ENCODE peak calls at places on chromosome 15, in five cellular contexts. One of them, this sample, is unnamed.

GRCh38 chr15:71052356-71052755 is 62.9 kb upstream of the THSD4 start:
- DNase-seq in sigmoid colon: no peak
- DNase-seq in NB4: no peak
- DNase-seq in fibroblast of mammary gland: peak
- DNase-seq in K562: no peak
- DNase-seq in this sample: peak

GRCh38 chr15:94119923-94120775 is 111.2 kb upstream of the MCTP2 start:
- DNase-seq in sigmoid colon: peak
- DNase-seq in K562: peak
- DNase-seq in NB4: peak
- DNase-seq in fibroblast of mammary gland: peak
- DNase-seq in this sample: peak

GRCh38 chr15:39629376-39629775 is 48.5 kb downstream of the THBS1 start:
- DNase-seq in fibroblast of mammary gland: no peak
- DNase-seq in sigmoid colon: no peak
- DNase-seq in NB4: peak
- DNase-seq in K562: no peak
- DNase-seq in this sample: no peak

GRCh38 chr15:70525551-70525950 is 237.8 kb downstream of the UACA start:
- DNase-seq in K562: no peak
- DNase-seq in fibroblast of mammary gland: no peak
- DNase-seq in sigmoid colon: no peak
- DNase-seq in NB4: no peak
- DNase-seq in this sample: no peak

GRCh38 chr15:39581501-39582285 is 814 bp downstream of the THBS1 start:
- DNase-seq in sigmoid colon: peak
- DNase-seq in NB4: peak
- DNase-seq in fibroblast of mammary gland: peak
- DNase-seq in K562: peak
- DNase-seq in this sample: peak

GRCh38 chr15:96330064-96330449 is 443 bp upstream of the NR2F2 start:
- DNase-seq in sigmoid colon: peak
- DNase-seq in fibroblast of mammary gland: peak
- DNase-seq in NB4: peak
- DNase-seq in K562: no peak
- DNase-seq in this sample: peak

GRCh38 chr15:57345584-57345983 is 30.7 kb upstream of the CGNL1 start:
- DNase-seq in NB4: peak
- DNase-seq in K562: no peak
- DNase-seq in fibroblast of mammary gland: no peak
- DNase-seq in sigmoid colon: no peak
- DNase-seq in this sample: no peak

GRCh38 chr15:60003243-60004018 is 680 bp upstream of the FOXB1 start:
- DNase-seq in fibroblast of mammary gland: no peak
- DNase-seq in K562: no peak
- DNase-seq in NB4: no peak
- DNase-seq in sigmoid colon: no peak
- DNase-seq in this sample: no peak

GRCh38 chr15:79401301-79401700 is 30.8 kb upstream of the MINAR1 start:
- DNase-seq in NB4: peak
- DNase-seq in sigmoid colon: no peak
- DNase-seq in K562: no peak
- DNase-seq in fibroblast of mammary gland: no peak
- DNase-seq in this sample: no peak

GRCh38 chr15:96349933-96350292 is 19.4 kb downstream of the NR2F2 start:
- DNase-seq in fibroblast of mammary gland: no peak
- DNase-seq in NB4: no peak
- DNase-seq in sigmoid colon: no peak
- DNase-seq in K562: no peak
- DNase-seq in this sample: no peak

GRCh38 chr15:80309769-80310384 is 57.9 kb upstream of the CTXND1 start:
- DNase-seq in NB4: peak
- DNase-seq in sigmoid colon: no peak
- DNase-seq in fibroblast of mammary gland: peak
- DNase-seq in K562: peak
- DNase-seq in this sample: peak

GRCh38 chr15:63990449-63990848 is 55.8 kb downstream of the DAPK2 start:
- DNase-seq in K562: no peak
- DNase-seq in fibroblast of mammary gland: no peak
- DNase-seq in sigmoid colon: no peak
- DNase-seq in NB4: no peak
- DNase-seq in this sample: no peak

GRCh38 chr15:25772500-25772899 is 90.6 kb downstream of the ATP10A start:
- DNase-seq in sigmoid colon: no peak
- DNase-seq in NB4: no peak
- DNase-seq in fibroblast of mammary gland: no peak
- DNase-seq in K562: no peak
- DNase-seq in this sample: no peak

GRCh38 chr15:25714538-25714840 is 148.6 kb downstream of the ATP10A start:
- DNase-seq in NB4: no peak
- DNase-seq in fibroblast of mammary gland: no peak
- DNase-seq in K562: no peak
- DNase-seq in sigmoid colon: peak
- DNase-seq in this sample: no peak

GRCh38 chr15:82585072-82585471 is 44.8 kb upstream of the RPS17 start:
- DNase-seq in NB4: peak
- DNase-seq in fibroblast of mammary gland: peak
- DNase-seq in K562: peak
- DNase-seq in sigmoid colon: no peak
- DNase-seq in this sample: no peak

GRCh38 chr15:98671060-98672008 is 23.0 kb downstream of the IGF1R start:
- DNase-seq in NB4: no peak
- DNase-seq in K562: no peak
- DNase-seq in sigmoid colon: no peak
- DNase-seq in fibroblast of mammary gland: peak
- DNase-seq in this sample: peak

GRCh38 chr15:33592864-33593263 is 282.1 kb downstream of the RYR3 start:
- DNase-seq in fibroblast of mammary gland: no peak
- DNase-seq in K562: no peak
- DNase-seq in sigmoid colon: no peak
- DNase-seq in NB4: no peak
- DNase-seq in this sample: no peak

GRCh38 chr15:54850101-54850500 is 346.6 kb downstream of the RSL24D1 start:
- DNase-seq in sigmoid colon: no peak
- DNase-seq in fibroblast of mammary gland: no peak
- DNase-seq in NB4: no peak
- DNase-seq in K562: no peak
- DNase-seq in this sample: no peak

GRCh38 chr15:78841307-78841706 is 30.0 kb upstream of the ADAMTS7 start:
- DNase-seq in K562: no peak
- DNase-seq in fibroblast of mammary gland: no peak
- DNase-seq in sigmoid colon: no peak
- DNase-seq in NB4: no peak
- DNase-seq in this sample: no peak

GRCh38 chr15:26115229-26115943 is 252.3 kb upstream of the ATP10A start:
- DNase-seq in NB4: no peak
- DNase-seq in fibroblast of mammary gland: no peak
- DNase-seq in sigmoid colon: no peak
- DNase-seq in K562: no peak
- DNase-seq in this sample: no peak

GRCh38 chr15:70748281-70748747 is 15.0 kb downstream of the UACA start:
- DNase-seq in K562: no peak
- DNase-seq in sigmoid colon: peak
- DNase-seq in NB4: no peak
- DNase-seq in fibroblast of mammary gland: peak
- DNase-seq in this sample: peak

GRCh38 chr15:63500265-63501250 is 3.8 kb upstream of the USP3 start:
- DNase-seq in NB4: no peak
- DNase-seq in sigmoid colon: no peak
- DNase-seq in fibroblast of mammary gland: no peak
- DNase-seq in K562: no peak
- DNase-seq in this sample: no peak

GRCh38 chr15:95503107-95503506 is 827.4 kb upstream of the NR2F2 start:
- DNase-seq in K562: no peak
- DNase-seq in sigmoid colon: no peak
- DNase-seq in fibroblast of mammary gland: no peak
- DNase-seq in NB4: no peak
- DNase-seq in this sample: no peak

GRCh38 chr15:90713081-90713480 is 4.1 kb upstream of the BLM start:
- DNase-seq in fibroblast of mammary gland: no peak
- DNase-seq in sigmoid colon: no peak
- DNase-seq in K562: no peak
- DNase-seq in NB4: no peak
- DNase-seq in this sample: no peak

GRCh38 chr15:70171224-70171886 is 73.6 kb upstream of the TLE3 start:
- DNase-seq in K562: peak
- DNase-seq in NB4: no peak
- DNase-seq in sigmoid colon: no peak
- DNase-seq in fibroblast of mammary gland: no peak
- DNase-seq in this sample: no peak

GRCh38 chr15:47407692-47408091 is 309.6 kb upstream of the SEMA6D start:
- DNase-seq in fibroblast of mammary gland: no peak
- DNase-seq in sigmoid colon: no peak
- DNase-seq in NB4: no peak
- DNase-seq in K562: no peak
- DNase-seq in this sample: no peak

GRCh38 chr15:90393040-90393439 is 5.0 kb downstream of the IQGAP1 start:
- DNase-seq in NB4: no peak
- DNase-seq in sigmoid colon: no peak
- DNase-seq in fibroblast of mammary gland: no peak
- DNase-seq in K562: no peak
- DNase-seq in this sample: no peak

GRCh38 chr15:91974321-91974720 is 120.8 kb downstream of the SLCO3A1 start:
- DNase-seq in NB4: no peak
- DNase-seq in fibroblast of mammary gland: no peak
- DNase-seq in K562: no peak
- DNase-seq in sigmoid colon: no peak
- DNase-seq in this sample: no peak

GRCh38 chr15:57785959-57786358 is 79.4 kb downstream of the POLR2M start:
- DNase-seq in fibroblast of mammary gland: no peak
- DNase-seq in sigmoid colon: no peak
- DNase-seq in K562: no peak
- DNase-seq in NB4: no peak
- DNase-seq in this sample: no peak

GRCh38 chr15:95464091-95464888 is 866.2 kb upstream of the NR2F2 start:
- DNase-seq in sigmoid colon: no peak
- DNase-seq in fibroblast of mammary gland: no peak
- DNase-seq in NB4: no peak
- DNase-seq in K562: no peak
- DNase-seq in this sample: no peak

GRCh38 chr15:99137111-99137546 is 32.2 kb downstream of the SYNM start:
- DNase-seq in sigmoid colon: no peak
- DNase-seq in K562: no peak
- DNase-seq in fibroblast of mammary gland: no peak
- DNase-seq in NB4: no peak
- DNase-seq in this sample: no peak

GRCh38 chr15:50247819-50248650 is 17.5 kb downstream of the HDC start:
- DNase-seq in fibroblast of mammary gland: no peak
- DNase-seq in sigmoid colon: no peak
- DNase-seq in K562: peak
- DNase-seq in NB4: peak
- DNase-seq in this sample: no peak

GRCh38 chr15:37134699-37135131 is 34.4 kb upstream of the MEIS2 start:
- DNase-seq in NB4: peak
- DNase-seq in K562: peak
- DNase-seq in sigmoid colon: no peak
- DNase-seq in fibroblast of mammary gland: peak
- DNase-seq in this sample: peak

GRCh38 chr15:83449928-83450501 is 2.9 kb downstream of the SH3GL3 start:
- DNase-seq in sigmoid colon: no peak
- DNase-seq in fibroblast of mammary gland: peak
- DNase-seq in K562: peak
- DNase-seq in NB4: no peak
- DNase-seq in this sample: peak

GRCh38 chr15:52735231-52736089 is 54.7 kb downstream of the ONECUT1 start:
- DNase-seq in fibroblast of mammary gland: peak
- DNase-seq in NB4: peak
- DNase-seq in sigmoid colon: peak
- DNase-seq in K562: peak
- DNase-seq in this sample: peak

GRCh38 chr15:88490036-88490435 is 22.5 kb downstream of the MRPS11 start:
- DNase-seq in NB4: no peak
- DNase-seq in fibroblast of mammary gland: no peak
- DNase-seq in sigmoid colon: no peak
- DNase-seq in K562: no peak
- DNase-seq in this sample: no peak

GRCh38 chr15:77659350-77660321 is 26.9 kb upstream of the LINGO1 start:
- DNase-seq in K562: peak
- DNase-seq in fibroblast of mammary gland: peak
- DNase-seq in sigmoid colon: no peak
- DNase-seq in NB4: peak
- DNase-seq in this sample: peak
- TF ChIP-seq CTCF in K562: peak
- TF ChIP-seq CTCF in fibroblast of mammary gland: peak
- TF ChIP-seq CTCF in sigmoid colon: no peak
- TF ChIP-seq CTCF in NB4: peak
- TF ChIP-seq CTCF in this sample: peak

GRCh38 chr15:29403778-29404177 is 134.2 kb upstream of the NSMCE3 start:
- DNase-seq in fibroblast of mammary gland: no peak
- DNase-seq in NB4: no peak
- DNase-seq in K562: no peak
- DNase-seq in sigmoid colon: no peak
- DNase-seq in this sample: no peak
- TF ChIP-seq CTCF in fibroblast of mammary gland: no peak
- TF ChIP-seq CTCF in NB4: no peak
- TF ChIP-seq CTCF in K562: peak
- TF ChIP-seq CTCF in sigmoid colon: no peak
- TF ChIP-seq CTCF in this sample: no peak

DNA sequence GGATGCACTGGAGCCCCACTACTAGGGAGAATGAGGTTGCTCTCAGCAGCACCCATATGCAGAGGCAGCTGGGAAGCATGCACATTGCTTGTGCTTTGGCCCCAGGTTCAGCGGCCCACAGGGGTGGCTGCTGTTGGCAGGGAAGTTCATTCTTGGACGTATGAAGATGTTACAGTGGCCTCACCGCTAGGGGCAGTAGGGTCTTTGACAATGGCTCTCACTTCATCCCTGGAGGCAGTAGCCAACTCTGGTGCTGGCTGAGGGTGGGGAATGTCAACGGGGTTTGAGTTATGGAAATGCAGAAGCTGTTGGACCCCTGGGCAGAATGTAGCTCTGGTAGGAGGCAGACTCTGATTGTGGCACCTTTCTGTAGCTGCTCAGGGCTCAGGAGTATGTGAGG is 279.9 kb downstream of the SCAPER start:
- DNase-seq in K562: peak
- DNase-seq in NB4: no peak
- DNase-seq in sigmoid colon: no peak
- DNase-seq in fibroblast of mammary gland: no peak
- DNase-seq in this sample: no peak
- TF ChIP-seq CTCF in K562: peak
- TF ChIP-seq CTCF in NB4: no peak
- TF ChIP-seq CTCF in sigmoid colon: no peak
- TF ChIP-seq CTCF in fibroblast of mammary gland: no peak
- TF ChIP-seq CTCF in this sample: no peak

DNA sequence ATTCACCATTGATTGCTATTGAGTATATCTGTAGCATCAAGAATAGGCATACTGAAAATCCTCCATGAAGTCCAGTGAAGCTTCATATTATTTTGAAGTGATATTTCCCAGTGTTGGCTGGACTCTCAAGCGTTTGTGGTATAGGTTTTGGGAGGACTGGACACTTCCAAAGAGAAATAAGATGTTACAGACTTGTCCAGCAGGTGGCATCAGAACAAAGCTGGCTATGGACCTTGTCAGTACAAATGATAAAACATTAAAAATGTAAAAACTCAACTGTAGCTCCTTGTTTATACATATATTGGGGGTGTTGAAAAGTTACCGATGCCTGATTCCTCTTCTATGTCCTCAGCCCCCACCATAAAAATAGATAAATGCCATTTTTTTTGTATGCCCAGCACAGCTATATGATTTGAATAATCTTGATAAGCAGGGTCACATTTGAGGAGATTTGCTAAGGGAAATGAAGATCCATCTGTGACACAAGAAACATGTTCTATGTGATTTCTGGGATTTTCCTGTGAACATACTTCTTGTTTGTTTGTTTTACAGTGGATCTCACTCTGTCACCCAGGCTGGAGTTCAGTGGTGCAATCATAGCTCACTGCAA is 54.5 kb upstream of the GOLGA6B start:
- DNase-seq in sigmoid colon: no peak
- DNase-seq in K562: peak
- DNase-seq in fibroblast of mammary gland: peak
- DNase-seq in NB4: peak
- DNase-seq in this sample: peak
- TF ChIP-seq CTCF in sigmoid colon: peak
- TF ChIP-seq CTCF in K562: peak
- TF ChIP-seq CTCF in fibroblast of mammary gland: peak
- TF ChIP-seq CTCF in NB4: peak
- TF ChIP-seq CTCF in this sample: peak

This sample was measured in HFFc6.